ENCODE peak calls at places on chromosomes 5 and 9, in seven cellular contexts. R is AG10803, M is fibroblast of pulmonary artery, D is left ventricle myocardium inferior, S is astrocyte of the spinal cord, Z is progenitor cell of endocrine pancreas, H is fibroblast of mammary gland. U is an unnamed sample.

GRCh38 chr9:70117835-70118319 is 74.2 kb downstream of the MAMDC2 start:
- DNase-seq in R (peak; percentile 76), M (peak; percentile 74), D (no peak), S (peak; percentile 56), Z (no peak), H (no peak), U (peak; percentile 42)

GRCh38 chr5:17315710-17316221 is 98.3 kb downstream of the BASP1 start:
- DNase-seq in R (peak; percentile 76), M (peak; percentile 50), D (no peak), S (peak; percentile 55), Z (no peak), H (peak; percentile 91), U (peak; percentile 23)

GRCh38 chr9:137694962-137695875 is 76.4 kb downstream of the EHMT1 start:
- DNase-seq in R (peak; percentile 44), M (peak; percentile 33), D (peak; percentile 67), S (no peak), Z (peak; percentile 51), H (peak; percentile 49), U (no peak)

GRCh38 chr5:891117-891836 is 1.3 kb downstream of the BRD9 start:
- DNase-seq in R (no peak), M (peak; percentile 6), D (no peak), S (no peak), Z (no peak), H (peak; percentile 56), U (peak; percentile 75)

GRCh38 chr9:16344343-16344742 is 526.1 kb downstream of the BNC2 start:
- DNase-seq in R (peak; percentile 93), M (peak; percentile 91), D (no peak), S (peak; percentile 95), Z (no peak), H (peak; percentile 98), U (peak; percentile 59)

GRCh38 chr5:15502208-15502607 is 2.2 kb downstream of the FBXL7 start:
- DNase-seq in R (peak; percentile 64), M (peak; percentile 64), D (no peak), S (peak; percentile 55), Z (no peak), H (peak; percentile 57), U (no peak)

GRCh38 chr9:4389003-4389402 is 89.1 kb upstream of the GLIS3 start:
- DNase-seq in R (no peak), M (no peak), D (no peak), S (no peak), Z (no peak), H (no peak), U (no peak)

GRCh38 chr9:99560561-99560960 is 261.1 kb upstream of the NR4A3 start:
- DNase-seq in R (no peak), M (no peak), D (no peak), S (no peak), Z (no peak), H (no peak), U (no peak)

GRCh38 chr5:89282832-89283510 is 400.0 kb upstream of the MEF2C start:
- DNase-seq in R (peak; percentile 40), M (peak; percentile 32), D (no peak), S (peak; percentile 71), Z (no peak), H (peak; percentile 85), U (peak; percentile 90)

GRCh38 chr9:1049641-1050040 is 516 bp upstream of the DMRT2 start:
- DNase-seq in R (no peak), M (no peak), D (no peak), S (no peak), Z (no peak), H (no peak), U (no peak)

GRCh38 chr5:78504726-78505431 is 143.7 kb downstream of the LHFPL2 start:
- DNase-seq in R (peak; percentile 99), M (peak; percentile 100), D (peak; percentile 85), S (peak; percentile 99), Z (peak; percentile 27), H (peak; percentile 100), U (peak; percentile 99)

GRCh38 chr9:124559871-124560270 is 52.7 kb upstream of the NR5A1 start:
- DNase-seq in R (peak; percentile 81), M (peak; percentile 37), D (no peak), S (peak; percentile 64), Z (no peak), H (peak; percentile 6), U (peak; percentile 9)

GRCh38 chr5:30994170-30994569 is 199.3 kb upstream of the CDH6 start:
- DNase-seq in R (no peak), M (no peak), D (no peak), S (no peak), Z (no peak), H (no peak), U (no peak)

GRCh38 chr9:137313326-137313920 is 11.4 kb upstream of the NRARP start:
- DNase-seq in R (no peak), M (no peak), D (peak; percentile 12), S (no peak), Z (no peak), H (no peak), U (no peak)

GRCh38 chr5:115497200-115497599 is 47.4 kb downstream of the FEM1C start:
- DNase-seq in R (no peak), M (no peak), D (no peak), S (no peak), Z (no peak), H (no peak), U (no peak)

GRCh38 chr9:94757158-94757557 is 30.7 kb downstream of the AOPEP start:
- DNase-seq in R (peak; percentile 81), M (peak; percentile 58), D (no peak), S (peak; percentile 81), Z (no peak), H (peak; percentile 46), U (no peak)

DNA sequence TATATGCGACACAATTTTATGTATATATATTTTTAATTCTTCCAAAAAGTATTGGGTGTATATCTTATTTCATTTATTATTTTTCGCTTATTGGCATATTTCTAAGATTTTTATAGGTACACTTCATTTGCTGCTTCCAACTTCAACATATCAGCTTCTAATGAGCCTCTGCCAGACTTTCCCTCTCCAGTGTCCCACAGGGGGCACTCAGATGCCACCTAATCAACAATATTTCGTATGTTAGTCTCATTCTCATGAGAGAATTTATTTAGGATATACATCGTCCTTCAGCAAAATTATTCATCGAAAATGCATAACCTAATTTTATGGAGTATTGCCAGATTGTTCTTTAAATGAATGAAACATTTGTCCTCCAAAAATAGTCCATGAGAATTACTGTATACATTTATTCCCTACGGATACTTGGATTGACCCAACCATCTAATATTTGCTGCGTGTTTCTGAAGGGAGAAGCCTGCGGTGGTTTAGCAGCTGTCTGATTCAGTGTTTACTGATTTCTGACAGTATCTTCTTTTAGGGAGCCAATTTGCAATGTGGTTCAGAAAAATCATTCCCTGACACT is 100.6 kb upstream of the SELENOP start:
- DNase-seq in R (peak; percentile 58), M (peak; percentile 83), D (no peak), S (peak; percentile 72), Z (no peak), H (peak; percentile 66), U (peak; percentile 32)
- TF ChIP-seq CTCF in R (peak; percentile 71), M (peak; percentile 73), D (peak; percentile 51), S (peak; percentile 55), Z (peak; percentile 38), H (peak; percentile 49), U (peak; percentile 62)

GRCh38 chr9:83327323-83327722 is 210.9 kb downstream of the FRMD3 start:
- DNase-seq in R (peak; percentile 57), M (no peak), D (no peak), S (peak; percentile 35), Z (no peak), H (no peak), U (no peak)

GRCh38 chr9:83327750-83328622 is 210.2 kb downstream of the FRMD3 start:
- DNase-seq in R (no peak), M (no peak), D (no peak), S (no peak), Z (no peak), H (no peak), U (no peak)

GRCh38 chr9:83334320-83334719 is 203.9 kb downstream of the FRMD3 start:
- DNase-seq in R (peak; percentile 90), M (peak; percentile 89), D (peak; percentile 83), S (peak; percentile 85), Z (peak; percentile 62), H (peak; percentile 86), U (peak; percentile 56)

GRCh38 chr9:83330207-83331196 is 207.7 kb downstream of the FRMD3 start:
- DNase-seq in R (no peak), M (peak; percentile 4), D (no peak), S (no peak), Z (no peak), H (no peak), U (no peak)
- TF ChIP-seq CTCF in R (peak; percentile 22), M (peak; percentile 19), D (no peak), S (peak; percentile 10), Z (peak; percentile 16), H (peak; percentile 20), U (peak; percentile 16)

GRCh38 chr9:83637389-83637788 is 14.4 kb downstream of the IDNK start:
- DNase-seq in R (no peak), M (no peak), D (no peak), S (no peak), Z (no peak), H (no peak), U (no peak)

GRCh38 chr9:83646500-83647239 is 23.7 kb downstream of the IDNK start:
- DNase-seq in R (no peak), M (no peak), D (no peak), S (no peak), Z (no peak), H (no peak), U (no peak)

GRCh38 chr9:83639266-83639665 is 16.3 kb downstream of the IDNK start:
- DNase-seq in R (no peak), M (no peak), D (no peak), S (no peak), Z (no peak), H (no peak), U (no peak)

GRCh38 chr9:83636813-83637212 is 13.9 kb downstream of the IDNK start:
- DNase-seq in R (no peak), M (no peak), D (no peak), S (no peak), Z (no peak), H (no peak), U (no peak)

GRCh38 chr9:83642784-83643183 is 19.8 kb downstream of the IDNK start:
- DNase-seq in R (no peak), M (no peak), D (no peak), S (no peak), Z (no peak), H (no peak), U (no peak)
- TF ChIP-seq CTCF in R (no peak), M (no peak), D (no peak), S (no peak), Z (no peak), H (no peak), U (no peak)

DNA sequence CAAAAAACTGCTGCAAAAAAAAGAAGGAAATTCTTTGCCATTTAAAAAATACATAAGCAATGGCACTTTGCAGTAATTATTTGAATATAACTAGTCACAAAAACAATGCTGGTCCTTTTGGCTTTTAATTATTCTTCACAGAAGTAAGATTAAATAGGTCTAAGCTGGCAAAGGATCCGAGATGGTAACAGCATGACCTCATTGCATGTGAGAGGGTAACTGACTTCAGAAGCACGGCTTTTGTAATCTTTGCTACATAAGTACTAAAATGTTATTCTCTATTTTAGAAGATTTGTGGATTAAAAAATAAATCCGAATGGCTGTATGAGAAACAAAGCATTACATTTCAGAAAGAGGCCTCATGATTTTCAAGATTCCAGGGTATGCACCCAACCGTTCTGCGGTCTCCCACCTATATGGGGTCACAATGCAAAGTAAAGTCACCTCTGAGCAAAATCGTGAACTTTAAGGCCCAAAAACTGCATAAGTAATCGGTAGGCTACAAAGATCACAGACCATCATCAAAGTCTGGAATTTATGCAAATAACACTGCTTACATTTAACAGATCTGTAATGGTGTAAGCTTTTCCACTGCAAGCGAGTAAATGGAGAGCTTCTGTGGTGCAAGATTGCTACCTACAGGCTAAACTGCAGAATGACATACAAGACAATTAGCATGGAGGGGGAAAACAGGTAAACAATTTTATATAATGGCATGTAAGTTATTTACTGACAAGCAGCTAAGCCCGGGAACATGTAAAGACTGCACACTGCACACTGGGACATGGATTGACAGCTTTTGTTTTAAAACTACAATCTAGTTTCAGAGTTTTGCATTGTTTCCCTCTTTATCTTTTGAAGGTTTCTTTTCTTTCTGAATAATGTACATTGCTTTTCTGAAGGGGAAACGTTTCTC is 231.6 kb downstream of the SLF1 start:
- DNase-seq in R (peak; percentile 68), M (peak; percentile 78), D (no peak), S (peak; percentile 70), Z (no peak), H (peak; percentile 67), U (peak; percentile 30)
- TF ChIP-seq CTCF in R (peak; percentile 89), M (peak; percentile 77), D (peak; percentile 66), S (peak; percentile 76), Z (peak; percentile 91), H (peak; percentile 73), U (peak; percentile 68)